ENCODE peak calls at places on chromosomes 12 and 14, in four cellular contexts. One of them, this sample, is unnamed.

GRCh38 chr12:52175411-52176350 is 16.1 kb downstream of the KRT80 start:
- DNase-seq in type B pancreatic cell: no peak
- DNase-seq in fibroblast of pulmonary artery: peak
- DNase-seq in fibroblast of the aortic adventitia: no peak
- DNase-seq in this sample: peak

GRCh38 chr14:33165926-33166289 is 227.2 kb downstream of the NPAS3 start:
- DNase-seq in fibroblast of the aortic adventitia: no peak
- DNase-seq in type B pancreatic cell: no peak
- DNase-seq in fibroblast of pulmonary artery: no peak
- DNase-seq in this sample: no peak

GRCh38 chr12:88982694-88983093 is 369.6 kb downstream of the DUSP6 start:
- DNase-seq in type B pancreatic cell: no peak
- DNase-seq in fibroblast of the aortic adventitia: peak
- DNase-seq in fibroblast of pulmonary artery: no peak
- DNase-seq in this sample: no peak

GRCh38 chr12:132506730-132507538 is 17.0 kb downstream of the FBRSL1 start:
- DNase-seq in fibroblast of pulmonary artery: peak
- DNase-seq in fibroblast of the aortic adventitia: peak
- DNase-seq in type B pancreatic cell: no peak
- DNase-seq in this sample: no peak

GRCh38 chr12:31011746-31012567 is 61.7 kb upstream of the DDX11 start:
- DNase-seq in fibroblast of pulmonary artery: no peak
- DNase-seq in type B pancreatic cell: no peak
- DNase-seq in fibroblast of the aortic adventitia: no peak
- DNase-seq in this sample: no peak

GRCh38 chr14:96926006-96926405 is 128.8 kb downstream of the VRK1 start:
- DNase-seq in fibroblast of the aortic adventitia: no peak
- DNase-seq in type B pancreatic cell: no peak
- DNase-seq in fibroblast of pulmonary artery: no peak
- DNase-seq in this sample: no peak

GRCh38 chr12:116534341-116535121 is 24.6 kb upstream of the MAP1LC3B2 start:
- DNase-seq in type B pancreatic cell: no peak
- DNase-seq in fibroblast of the aortic adventitia: peak
- DNase-seq in fibroblast of pulmonary artery: no peak
- DNase-seq in this sample: no peak

GRCh38 chr12:19945559-19946485 is 422.5 kb upstream of the PDE3A start:
- DNase-seq in fibroblast of the aortic adventitia: peak
- DNase-seq in fibroblast of pulmonary artery: peak
- DNase-seq in type B pancreatic cell: no peak
- DNase-seq in this sample: no peak

GRCh38 chr12:9867531-9867930 is 1.6 kb downstream of the CLEC2B start:
- DNase-seq in type B pancreatic cell: no peak
- DNase-seq in fibroblast of pulmonary artery: no peak
- DNase-seq in fibroblast of the aortic adventitia: peak
- DNase-seq in this sample: no peak

GRCh38 chr14:100878271-100879146 is 25.0 kb downstream of the RTL1 start:
- DNase-seq in fibroblast of pulmonary artery: no peak
- DNase-seq in fibroblast of the aortic adventitia: no peak
- DNase-seq in type B pancreatic cell: no peak
- DNase-seq in this sample: no peak

GRCh38 chr12:6961278-6961694 is 9.2 kb downstream of the PHB2 start:
- DNase-seq in type B pancreatic cell: no peak
- DNase-seq in fibroblast of pulmonary artery: peak
- DNase-seq in fibroblast of the aortic adventitia: no peak
- DNase-seq in this sample: peak

GRCh38 chr12:92556141-92556540 is 146.6 kb upstream of the PLEKHG7 start:
- DNase-seq in type B pancreatic cell: no peak
- DNase-seq in fibroblast of pulmonary artery: no peak
- DNase-seq in fibroblast of the aortic adventitia: no peak
- DNase-seq in this sample: no peak

GRCh38 chr14:41824441-41824840 is 217.8 kb downstream of the LRFN5 start:
- DNase-seq in type B pancreatic cell: no peak
- DNase-seq in fibroblast of pulmonary artery: no peak
- DNase-seq in fibroblast of the aortic adventitia: no peak
- DNase-seq in this sample: no peak
- TF ChIP-seq CTCF in type B pancreatic cell: peak
- TF ChIP-seq CTCF in fibroblast of pulmonary artery: no peak
- TF ChIP-seq CTCF in fibroblast of the aortic adventitia: peak
- TF ChIP-seq CTCF in this sample: peak

GRCh38 chr12:43722621-43723020 is 36.0 kb downstream of the PUS7L start:
- DNase-seq in type B pancreatic cell: no peak
- DNase-seq in fibroblast of the aortic adventitia: no peak
- DNase-seq in fibroblast of pulmonary artery: no peak
- DNase-seq in this sample: no peak

GRCh38 chr12:43728698-43729097 is 29.9 kb downstream of the PUS7L start:
- DNase-seq in fibroblast of pulmonary artery: no peak
- DNase-seq in type B pancreatic cell: no peak
- DNase-seq in fibroblast of the aortic adventitia: no peak
- DNase-seq in this sample: no peak

GRCh38 chr12:43723134-43723533 is 35.5 kb downstream of the PUS7L start:
- DNase-seq in fibroblast of the aortic adventitia: no peak
- DNase-seq in type B pancreatic cell: no peak
- DNase-seq in fibroblast of pulmonary artery: no peak
- DNase-seq in this sample: no peak

GRCh38 chr12:43730283-43730682 is 28.3 kb downstream of the PUS7L start:
- DNase-seq in type B pancreatic cell: no peak
- DNase-seq in fibroblast of the aortic adventitia: no peak
- DNase-seq in fibroblast of pulmonary artery: no peak
- DNase-seq in this sample: no peak

GRCh38 chr12:43728117-43728516 is 30.5 kb downstream of the PUS7L start:
- DNase-seq in fibroblast of the aortic adventitia: peak
- DNase-seq in fibroblast of pulmonary artery: peak
- DNase-seq in type B pancreatic cell: no peak
- DNase-seq in this sample: no peak
- TF ChIP-seq CTCF in fibroblast of the aortic adventitia: peak
- TF ChIP-seq CTCF in fibroblast of pulmonary artery: peak
- TF ChIP-seq CTCF in type B pancreatic cell: peak
- TF ChIP-seq CTCF in this sample: no peak

GRCh38 chr12:100229036-100229635 is 28.5 kb downstream of the ACTR6 start:
- DNase-seq in type B pancreatic cell: no peak
- DNase-seq in fibroblast of pulmonary artery: peak
- DNase-seq in fibroblast of the aortic adventitia: peak
- DNase-seq in this sample: peak
- TF ChIP-seq CTCF in type B pancreatic cell: no peak
- TF ChIP-seq CTCF in fibroblast of pulmonary artery: peak
- TF ChIP-seq CTCF in fibroblast of the aortic adventitia: no peak
- TF ChIP-seq CTCF in this sample: peak

GRCh38 chr12:131458931-131459575 is 251.8 kb upstream of the SFSWAP start:
- DNase-seq in type B pancreatic cell: no peak
- DNase-seq in fibroblast of pulmonary artery: no peak
- DNase-seq in fibroblast of the aortic adventitia: no peak
- DNase-seq in this sample: no peak
- TF ChIP-seq CTCF in type B pancreatic cell: no peak
- TF ChIP-seq CTCF in fibroblast of pulmonary artery: no peak
- TF ChIP-seq CTCF in fibroblast of the aortic adventitia: no peak
- TF ChIP-seq CTCF in this sample: no peak

GRCh38 chr14:31510222-31510621 is 22.4 kb upstream of the GPR33 start:
- DNase-seq in type B pancreatic cell: no peak
- DNase-seq in fibroblast of the aortic adventitia: peak
- DNase-seq in fibroblast of pulmonary artery: peak
- DNase-seq in this sample: peak
- TF ChIP-seq CTCF in type B pancreatic cell: peak
- TF ChIP-seq CTCF in fibroblast of the aortic adventitia: peak
- TF ChIP-seq CTCF in fibroblast of pulmonary artery: peak
- TF ChIP-seq CTCF in this sample: peak

GRCh38 chr12:114933428-114934160 is 249.6 kb upstream of the TBX3 start:
- DNase-seq in type B pancreatic cell: no peak
- DNase-seq in fibroblast of pulmonary artery: peak
- DNase-seq in fibroblast of the aortic adventitia: peak
- DNase-seq in this sample: peak

GRCh38 chr12:114938487-114939210 is 254.7 kb upstream of the TBX3 start:
- DNase-seq in type B pancreatic cell: no peak
- DNase-seq in fibroblast of pulmonary artery: no peak
- DNase-seq in fibroblast of the aortic adventitia: no peak
- DNase-seq in this sample: no peak

GRCh38 chr12:114936148-114937099 is 252.4 kb upstream of the TBX3 start:
- DNase-seq in fibroblast of the aortic adventitia: peak
- DNase-seq in fibroblast of pulmonary artery: peak
- DNase-seq in type B pancreatic cell: no peak
- DNase-seq in this sample: peak

GRCh38 chr12:114932806-114933205 is 248.8 kb upstream of the TBX3 start:
- DNase-seq in fibroblast of the aortic adventitia: no peak
- DNase-seq in fibroblast of pulmonary artery: no peak
- DNase-seq in type B pancreatic cell: no peak
- DNase-seq in this sample: no peak

DNA sequence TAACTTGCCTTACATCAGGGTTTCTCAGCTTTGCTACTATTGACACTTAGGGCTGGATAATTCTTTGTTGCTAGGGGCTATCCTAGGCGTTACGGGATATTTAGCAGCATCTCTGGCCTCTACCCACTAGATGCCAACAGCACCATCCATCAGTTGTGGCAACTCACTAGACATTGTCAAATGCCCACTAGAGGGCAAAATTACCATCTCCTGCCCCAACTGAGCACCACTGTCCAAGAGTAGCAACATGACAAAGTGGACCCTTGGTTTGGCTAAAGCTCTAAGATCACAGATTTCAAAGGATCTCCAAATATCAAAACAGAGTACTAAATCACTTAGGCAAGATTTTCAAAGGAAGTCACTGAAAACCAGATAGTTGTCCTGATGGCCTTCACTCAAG is 251.7 kb upstream of the TBX3 start:
- DNase-seq in type B pancreatic cell: no peak
- DNase-seq in fibroblast of pulmonary artery: no peak
- DNase-seq in fibroblast of the aortic adventitia: no peak
- DNase-seq in this sample: peak
- TF ChIP-seq CTCF in type B pancreatic cell: no peak
- TF ChIP-seq CTCF in fibroblast of pulmonary artery: peak
- TF ChIP-seq CTCF in fibroblast of the aortic adventitia: no peak
- TF ChIP-seq CTCF in this sample: peak

DNA sequence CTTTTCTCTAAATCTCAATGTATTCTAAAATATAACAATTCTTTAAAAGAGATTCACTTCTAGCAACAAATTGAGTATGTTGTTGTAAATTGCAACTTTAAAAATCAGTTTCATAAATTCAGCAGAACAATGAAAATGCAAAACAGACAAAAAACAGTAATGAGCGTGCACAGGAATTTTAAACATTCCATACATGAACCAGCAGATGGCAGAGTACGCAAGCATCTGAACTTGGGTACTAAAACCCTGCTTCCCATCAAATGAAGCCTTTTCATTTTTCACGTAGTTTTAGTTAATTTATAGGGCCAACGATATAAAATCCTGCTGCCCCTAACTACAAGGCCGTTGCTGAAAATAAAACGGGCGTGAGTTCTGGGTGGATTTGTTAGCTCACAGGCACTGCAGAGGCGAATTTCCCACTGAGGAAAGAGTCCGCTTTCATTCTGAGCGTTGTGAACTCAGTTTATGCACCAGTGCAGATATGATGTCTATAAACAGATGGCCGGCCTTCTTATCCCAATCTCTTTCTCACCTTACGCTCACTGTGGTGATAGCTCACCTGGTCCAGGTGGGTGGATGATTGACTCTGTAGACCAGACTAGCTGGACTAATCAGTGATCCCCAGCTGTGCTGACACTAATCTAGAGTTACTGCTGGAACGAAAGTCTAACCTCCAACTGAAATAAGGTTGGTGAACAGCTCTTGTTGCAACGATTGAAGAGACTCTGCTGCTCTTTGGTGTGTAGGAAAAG is 89.1 kb downstream of the PDZRN4 start:
- DNase-seq in type B pancreatic cell: no peak
- DNase-seq in fibroblast of pulmonary artery: peak
- DNase-seq in fibroblast of the aortic adventitia: peak
- DNase-seq in this sample: peak
- TF ChIP-seq CTCF in type B pancreatic cell: peak
- TF ChIP-seq CTCF in fibroblast of pulmonary artery: peak
- TF ChIP-seq CTCF in fibroblast of the aortic adventitia: peak
- TF ChIP-seq CTCF in this sample: peak

GRCh38 chr12:77808534-77808933 is 22.2 kb upstream of the NAV3 start:
- DNase-seq in fibroblast of pulmonary artery: no peak
- DNase-seq in type B pancreatic cell: no peak
- DNase-seq in fibroblast of the aortic adventitia: no peak
- DNase-seq in this sample: no peak
- TF ChIP-seq CTCF in fibroblast of pulmonary artery: no peak
- TF ChIP-seq CTCF in type B pancreatic cell: no peak
- TF ChIP-seq CTCF in fibroblast of the aortic adventitia: no peak
- TF ChIP-seq CTCF in this sample: no peak

GRCh38 chr12:73529954-73530353 is 1007.7 kb upstream of the ATXN7L3B start:
- DNase-seq in fibroblast of the aortic adventitia: no peak
- DNase-seq in fibroblast of pulmonary artery: no peak
- DNase-seq in type B pancreatic cell: no peak
- DNase-seq in this sample: no peak
- TF ChIP-seq CTCF in fibroblast of the aortic adventitia: no peak
- TF ChIP-seq CTCF in fibroblast of pulmonary artery: no peak
- TF ChIP-seq CTCF in type B pancreatic cell: no peak
- TF ChIP-seq CTCF in this sample: no peak

GRCh38 chr12:15530361-15530760 is 208.1 kb downstream of the PTPRO start:
- DNase-seq in fibroblast of pulmonary artery: no peak
- DNase-seq in type B pancreatic cell: no peak
- DNase-seq in fibroblast of the aortic adventitia: no peak
- DNase-seq in this sample: no peak

GRCh38 chr12:15525414-15525813 is 203.1 kb downstream of the PTPRO start:
- DNase-seq in type B pancreatic cell: no peak
- DNase-seq in fibroblast of the aortic adventitia: no peak
- DNase-seq in fibroblast of pulmonary artery: no peak
- DNase-seq in this sample: no peak

GRCh38 chr12:15526033-15526432 is 203.7 kb downstream of the PTPRO start:
- DNase-seq in fibroblast of pulmonary artery: no peak
- DNase-seq in fibroblast of the aortic adventitia: no peak
- DNase-seq in type B pancreatic cell: no peak
- DNase-seq in this sample: peak

GRCh38 chr12:15528666-15529065 is 206.4 kb downstream of the PTPRO start:
- DNase-seq in fibroblast of pulmonary artery: no peak
- DNase-seq in fibroblast of the aortic adventitia: no peak
- DNase-seq in type B pancreatic cell: no peak
- DNase-seq in this sample: no peak

DNA sequence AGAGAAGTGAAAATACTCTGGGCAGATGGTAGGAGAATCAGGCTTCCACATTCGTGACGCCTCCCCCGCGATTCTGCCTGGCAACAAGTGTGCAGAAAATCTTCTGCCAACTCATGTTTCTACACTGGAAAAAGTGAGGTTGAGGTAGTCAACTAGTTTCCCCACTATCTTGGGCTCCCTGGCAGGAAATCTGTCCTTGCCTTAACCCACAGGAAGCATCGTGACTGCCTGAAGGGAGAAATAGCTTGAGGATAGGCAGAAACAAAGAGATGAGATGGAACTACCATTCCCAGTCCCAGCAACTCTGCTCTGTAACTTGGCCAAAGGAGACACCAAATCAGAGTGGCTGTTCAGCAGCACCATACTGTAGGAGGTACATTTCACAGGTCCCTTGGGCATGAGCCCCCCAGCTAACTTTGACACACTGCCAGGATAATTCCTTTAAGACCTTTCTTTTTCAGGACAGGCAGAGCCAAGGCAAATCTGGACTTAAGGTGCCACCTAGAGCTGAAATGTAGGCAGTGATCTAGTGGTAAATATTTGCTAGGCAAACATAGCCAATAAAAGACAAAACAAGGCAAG is 205.0 kb downstream of the PTPRO start:
- DNase-seq in type B pancreatic cell: no peak
- DNase-seq in fibroblast of pulmonary artery: peak
- DNase-seq in fibroblast of the aortic adventitia: peak
- DNase-seq in this sample: peak
- TF ChIP-seq CTCF in type B pancreatic cell: peak
- TF ChIP-seq CTCF in fibroblast of pulmonary artery: peak
- TF ChIP-seq CTCF in fibroblast of the aortic adventitia: peak
- TF ChIP-seq CTCF in this sample: peak

This sample was measured in MCF 10A.